ENCODE peak calls at places on chromosomes 13 and 19, in four cellular contexts. One of them, this sample, is unnamed.

GRCh38 chr13:46385946-46386345 is 1.1 kb downstream of the RUBCNL start:
- DNase-seq in gastrocnemius medialis: no peak
- DNase-seq in stomach: no peak
- DNase-seq in astrocyte of the spinal cord: no peak
- DNase-seq in this sample: no peak

GRCh38 chr19:39969681-39970423 is 1.1 kb upstream of the PSMC4 start:
- DNase-seq in gastrocnemius medialis: no peak
- DNase-seq in astrocyte of the spinal cord: no peak
- DNase-seq in stomach: peak
- DNase-seq in this sample: no peak

GRCh38 chr19:2952953-2953481 is 8.2 kb upstream of the ZNF77 start:
- DNase-seq in astrocyte of the spinal cord: no peak
- DNase-seq in stomach: peak
- DNase-seq in gastrocnemius medialis: no peak
- DNase-seq in this sample: peak

GRCh38 chr13:72565893-72566292 is 161.5 kb downstream of the MZT1 start:
- DNase-seq in stomach: no peak
- DNase-seq in astrocyte of the spinal cord: peak
- DNase-seq in gastrocnemius medialis: no peak
- DNase-seq in this sample: no peak

GRCh38 chr19:11165486-11166030 is 10.0 kb upstream of the SPC24 start:
- DNase-seq in stomach: no peak
- DNase-seq in gastrocnemius medialis: no peak
- DNase-seq in astrocyte of the spinal cord: peak
- DNase-seq in this sample: no peak

GRCh38 chr19:738509-739128 is 12.3 kb upstream of the MISP start:
- DNase-seq in astrocyte of the spinal cord: no peak
- DNase-seq in stomach: no peak
- DNase-seq in gastrocnemius medialis: no peak
- DNase-seq in this sample: no peak

GRCh38 chr13:48233886-48234488 is 981 bp downstream of the ITM2B start:
- DNase-seq in stomach: no peak
- DNase-seq in astrocyte of the spinal cord: peak
- DNase-seq in gastrocnemius medialis: no peak
- DNase-seq in this sample: no peak

GRCh38 chr13:32165791-32166190 is 134.2 kb downstream of the FRY start:
- DNase-seq in gastrocnemius medialis: no peak
- DNase-seq in astrocyte of the spinal cord: no peak
- DNase-seq in stomach: no peak
- DNase-seq in this sample: peak

GRCh38 chr19:37506387-37507166 is at the start of gene ZNF793:
- DNase-seq in astrocyte of the spinal cord: peak
- DNase-seq in gastrocnemius medialis: peak
- DNase-seq in stomach: peak
- DNase-seq in this sample: peak

GRCh38 chr19:4292515-4292914 is 9.7 kb downstream of the TMIGD2 start:
- DNase-seq in gastrocnemius medialis: no peak
- DNase-seq in stomach: no peak
- DNase-seq in astrocyte of the spinal cord: no peak
- DNase-seq in this sample: no peak

DNA sequence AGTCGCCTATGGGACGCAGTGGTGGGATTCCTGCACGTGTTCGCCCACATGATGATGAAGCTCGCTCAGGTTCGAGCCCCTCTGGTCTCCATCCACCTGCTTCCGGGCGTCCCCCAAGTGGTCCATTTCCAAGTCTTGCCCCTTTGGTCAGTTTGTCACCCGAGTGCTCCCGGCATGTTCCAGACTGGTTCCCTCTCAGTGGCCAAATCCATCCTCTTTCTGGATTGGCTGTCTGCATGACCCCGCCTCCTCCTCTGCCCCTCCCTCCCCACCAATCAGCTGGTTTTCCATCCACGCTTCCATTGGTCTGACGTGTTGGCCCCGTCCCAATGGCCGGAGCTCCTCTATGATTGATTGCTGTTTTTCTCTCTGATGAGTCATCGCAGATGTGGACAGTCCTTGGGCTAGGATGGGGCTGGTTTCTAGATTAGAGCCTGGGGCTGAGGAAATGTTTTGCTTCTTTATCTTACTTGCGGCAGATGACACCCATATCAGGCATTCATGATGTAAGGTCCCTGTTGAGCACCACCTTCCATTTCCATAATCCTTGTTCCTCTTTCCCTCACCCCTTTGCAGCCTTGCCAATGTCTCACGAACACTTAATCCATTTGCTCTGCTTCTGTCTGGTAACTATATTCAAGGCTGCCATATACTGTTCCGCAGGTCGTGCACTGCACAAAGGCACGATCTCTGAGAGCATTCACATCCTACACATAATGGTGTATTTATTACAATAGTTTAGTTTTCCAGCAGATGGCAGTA is 73.8 kb downstream of the MAP4K1 start:
- DNase-seq in stomach: peak
- DNase-seq in astrocyte of the spinal cord: peak
- DNase-seq in gastrocnemius medialis: peak
- DNase-seq in this sample: peak
- H3K4me3 ChIP-seq in stomach: no peak
- H3K4me3 ChIP-seq in astrocyte of the spinal cord: no peak
- H3K4me3 ChIP-seq in gastrocnemius medialis: peak
- H3K4me3 ChIP-seq in this sample: peak

GRCh38 chr19:35863018-35863417 is 5.4 kb upstream of the APLP1 start:
- DNase-seq in astrocyte of the spinal cord: no peak
- DNase-seq in gastrocnemius medialis: no peak
- DNase-seq in stomach: no peak
- DNase-seq in this sample: no peak

GRCh38 chr19:35860436-35860817 is 3.7 kb downstream of the KIRREL2 start:
- DNase-seq in astrocyte of the spinal cord: no peak
- DNase-seq in gastrocnemius medialis: no peak
- DNase-seq in stomach: no peak
- DNase-seq in this sample: no peak

GRCh38 chr19:35860818-35861639 is 4.3 kb downstream of the KIRREL2 start:
- DNase-seq in astrocyte of the spinal cord: no peak
- DNase-seq in gastrocnemius medialis: no peak
- DNase-seq in stomach: peak
- DNase-seq in this sample: no peak

GRCh38 chr19:35861640-35862160 is 5.0 kb downstream of the KIRREL2 start:
- DNase-seq in astrocyte of the spinal cord: no peak
- DNase-seq in stomach: no peak
- DNase-seq in gastrocnemius medialis: no peak
- DNase-seq in this sample: no peak

GRCh38 chr19:35862528-35862927 is 5.8 kb downstream of the KIRREL2 start:
- DNase-seq in stomach: no peak
- DNase-seq in astrocyte of the spinal cord: no peak
- DNase-seq in gastrocnemius medialis: no peak
- DNase-seq in this sample: no peak
- H3K4me3 ChIP-seq in stomach: no peak
- H3K4me3 ChIP-seq in astrocyte of the spinal cord: no peak
- H3K4me3 ChIP-seq in gastrocnemius medialis: no peak
- H3K4me3 ChIP-seq in this sample: no peak

GRCh38 chr19:7159105-7159933 is 89.8 kb downstream of the ZNF557 start:
- DNase-seq in astrocyte of the spinal cord: peak
- DNase-seq in stomach: no peak
- DNase-seq in gastrocnemius medialis: peak
- DNase-seq in this sample: no peak
- H3K4me3 ChIP-seq in astrocyte of the spinal cord: no peak
- H3K4me3 ChIP-seq in stomach: no peak
- H3K4me3 ChIP-seq in gastrocnemius medialis: peak
- H3K4me3 ChIP-seq in this sample: peak

DNA sequence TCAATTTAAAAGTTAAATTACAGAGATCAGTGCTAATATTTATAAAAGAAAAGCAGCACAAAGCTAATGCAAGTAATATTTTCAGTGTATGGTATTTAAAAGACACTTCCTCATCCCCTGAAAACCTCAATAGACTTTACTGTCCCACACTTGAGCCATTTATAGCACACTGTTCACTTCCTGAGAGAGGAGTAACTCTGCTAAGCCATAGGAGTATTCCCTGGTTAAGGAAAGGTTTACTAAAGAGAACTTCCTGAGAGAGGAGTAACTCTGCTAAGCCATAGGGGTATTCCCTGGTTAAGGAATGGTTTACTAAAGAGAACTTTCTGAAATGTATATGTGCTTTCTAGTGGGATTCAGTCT is 159.4 kb downstream of the NHLRC3 start:
- DNase-seq in stomach: no peak
- DNase-seq in astrocyte of the spinal cord: no peak
- DNase-seq in gastrocnemius medialis: no peak
- DNase-seq in this sample: no peak
- H3K4me3 ChIP-seq in stomach: no peak
- H3K4me3 ChIP-seq in astrocyte of the spinal cord: no peak
- H3K4me3 ChIP-seq in gastrocnemius medialis: no peak
- H3K4me3 ChIP-seq in this sample: no peak

GRCh38 chr19:55449469-55449868 is 6.4 kb upstream of the SHISA7 start:
- DNase-seq in stomach: no peak
- DNase-seq in gastrocnemius medialis: no peak
- DNase-seq in astrocyte of the spinal cord: no peak
- DNase-seq in this sample: no peak

GRCh38 chr19:55453861-55454260 is 7.6 kb downstream of the ISOC2 start:
- DNase-seq in stomach: no peak
- DNase-seq in astrocyte of the spinal cord: no peak
- DNase-seq in gastrocnemius medialis: no peak
- DNase-seq in this sample: no peak

GRCh38 chr19:55452381-55453325 is 8.8 kb downstream of the ISOC2 start:
- DNase-seq in astrocyte of the spinal cord: peak
- DNase-seq in gastrocnemius medialis: peak
- DNase-seq in stomach: peak
- DNase-seq in this sample: no peak

GRCh38 chr19:55451163-55451521 is 8.0 kb upstream of the SHISA7 start:
- DNase-seq in stomach: no peak
- DNase-seq in gastrocnemius medialis: no peak
- DNase-seq in astrocyte of the spinal cord: no peak
- DNase-seq in this sample: no peak

DNA sequence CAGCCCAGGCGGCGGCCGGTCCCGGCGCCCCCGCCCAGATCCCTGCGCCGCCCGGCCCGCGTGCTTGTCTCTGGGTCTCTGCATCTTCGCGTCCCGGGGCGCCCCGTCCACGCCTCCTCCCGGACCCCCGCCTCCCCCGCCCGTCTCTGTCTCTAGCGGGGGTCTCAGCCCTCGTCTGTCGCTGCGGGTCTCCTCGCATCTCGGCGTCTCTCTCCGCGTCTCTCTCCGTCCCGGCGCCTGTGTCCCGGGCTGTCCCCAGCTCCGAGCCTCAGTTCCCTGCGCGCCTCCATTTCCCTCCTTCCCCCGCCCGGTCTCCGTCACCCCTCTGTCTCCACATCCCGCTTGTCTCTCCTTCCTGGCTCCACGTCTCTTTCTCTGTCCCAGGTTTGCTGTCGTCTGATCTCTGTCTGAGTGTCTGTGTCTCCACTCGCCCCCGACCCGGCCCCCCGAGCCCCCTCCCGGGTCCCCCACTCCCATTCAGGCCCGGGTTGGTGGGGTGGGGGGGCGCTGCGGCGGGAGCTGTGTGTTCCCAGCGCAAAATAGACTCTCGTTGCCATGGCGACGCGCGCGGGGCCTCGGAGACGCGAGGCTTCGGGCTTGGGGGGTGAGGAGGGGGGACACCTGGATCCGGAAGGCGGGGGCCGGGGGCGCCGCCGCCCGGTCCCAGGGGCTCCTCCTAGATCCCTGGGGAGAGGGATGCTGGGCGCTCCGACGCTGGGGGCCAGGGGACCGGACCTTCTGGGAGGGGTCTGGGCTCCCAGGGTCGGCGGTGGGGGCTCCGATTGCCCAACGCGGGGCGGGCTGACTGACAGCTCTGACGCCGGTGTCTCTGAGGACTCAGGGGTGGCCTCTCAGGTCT is 8.7 kb upstream of the SHISA7 start:
- DNase-seq in gastrocnemius medialis: no peak
- DNase-seq in astrocyte of the spinal cord: no peak
- DNase-seq in stomach: no peak
- DNase-seq in this sample: no peak
- H3K4me3 ChIP-seq in gastrocnemius medialis: no peak
- H3K4me3 ChIP-seq in astrocyte of the spinal cord: no peak
- H3K4me3 ChIP-seq in stomach: no peak
- H3K4me3 ChIP-seq in this sample: no peak

GRCh38 chr13:113178070-113178895 is 19.8 kb downstream of the PROZ start:
- DNase-seq in stomach: no peak
- DNase-seq in astrocyte of the spinal cord: peak
- DNase-seq in gastrocnemius medialis: no peak
- DNase-seq in this sample: no peak
- H3K4me3 ChIP-seq in stomach: no peak
- H3K4me3 ChIP-seq in astrocyte of the spinal cord: no peak
- H3K4me3 ChIP-seq in gastrocnemius medialis: no peak
- H3K4me3 ChIP-seq in this sample: no peak

GRCh38 chr13:41006951-41007350 is 12.2 kb downstream of the ELF1 start:
- DNase-seq in gastrocnemius medialis: no peak
- DNase-seq in stomach: no peak
- DNase-seq in astrocyte of the spinal cord: no peak
- DNase-seq in this sample: no peak
- H3K4me3 ChIP-seq in gastrocnemius medialis: no peak
- H3K4me3 ChIP-seq in stomach: no peak
- H3K4me3 ChIP-seq in astrocyte of the spinal cord: no peak
- H3K4me3 ChIP-seq in this sample: no peak

GRCh38 chr13:34344761-34345600 is 527.0 kb downstream of the RFC3 start:
- DNase-seq in astrocyte of the spinal cord: no peak
- DNase-seq in stomach: no peak
- DNase-seq in gastrocnemius medialis: no peak
- DNase-seq in this sample: no peak

GRCh38 chr13:34347784-34348573 is 530.0 kb downstream of the RFC3 start:
- DNase-seq in gastrocnemius medialis: no peak
- DNase-seq in stomach: peak
- DNase-seq in astrocyte of the spinal cord: no peak
- DNase-seq in this sample: no peak

GRCh38 chr13:34346626-34347025 is 528.7 kb downstream of the RFC3 start:
- DNase-seq in stomach: no peak
- DNase-seq in astrocyte of the spinal cord: no peak
- DNase-seq in gastrocnemius medialis: no peak
- DNase-seq in this sample: no peak

GRCh38 chr13:34343413-34343812 is 525.5 kb downstream of the RFC3 start:
- DNase-seq in astrocyte of the spinal cord: no peak
- DNase-seq in stomach: no peak
- DNase-seq in gastrocnemius medialis: no peak
- DNase-seq in this sample: no peak

DNA sequence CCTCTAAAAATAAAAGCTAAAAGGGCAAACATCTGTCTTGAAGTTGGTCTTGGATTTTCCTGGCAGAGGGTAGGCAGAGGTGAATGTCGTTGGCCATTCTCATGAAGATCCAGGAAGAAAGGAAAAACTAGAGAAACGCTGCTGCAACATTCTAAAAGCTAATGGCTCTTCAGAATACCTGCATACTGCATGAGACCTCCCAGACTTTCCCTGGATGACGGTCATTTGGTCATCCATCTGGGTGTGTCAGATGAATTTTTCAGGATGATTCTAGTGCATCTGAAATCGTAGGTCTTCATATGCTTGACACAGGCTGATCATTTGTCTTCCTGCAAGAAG is 527.6 kb downstream of the RFC3 start:
- DNase-seq in stomach: no peak
- DNase-seq in astrocyte of the spinal cord: no peak
- DNase-seq in gastrocnemius medialis: no peak
- DNase-seq in this sample: no peak
- H3K4me3 ChIP-seq in stomach: no peak
- H3K4me3 ChIP-seq in astrocyte of the spinal cord: no peak
- H3K4me3 ChIP-seq in gastrocnemius medialis: no peak
- H3K4me3 ChIP-seq in this sample: no peak